ENCODE peak calls at places on chromosomes 11 and 22, in six cellular contexts. E is IMR-90; L is effector CD4-positive, alpha-beta T cell; T is naive thymus-derived CD8-positive, alpha-beta T cell; H is H7; Q is A549. B is an unnamed sample.

GRCh38 chr11:73334244-73335203 is 26.4 kb downstream of the ARHGEF17 start:
- DNase-seq in L (no peak), T (no peak), Q (peak; percentile 83), H (no peak), E (peak; percentile 91), B (peak; percentile 93)

GRCh38 chr11:16456366-16456765 is 100.0 kb upstream of the SOX6 start:
- DNase-seq in Q (no peak), H (no peak), T (no peak), L (no peak), E (peak; percentile 11), B (no peak)

GRCh38 chr11:102564110-102564509 is 33.6 kb upstream of the MMP7 start:
- DNase-seq in Q (peak; percentile 64), T (no peak), H (no peak), E (peak; percentile 88), L (no peak), B (peak; percentile 80)

GRCh38 chr22:31626427-31627150 is 35.4 kb downstream of the PISD start:
- DNase-seq in H (no peak), T (no peak), L (no peak), E (no peak), Q (no peak), B (no peak)

GRCh38 chr22:32649515-32650200 is 151.8 kb upstream of the TIMP3 start:
- DNase-seq in T (no peak), Q (no peak), L (no peak), E (peak; percentile 81), H (no peak), B (peak; percentile 95)

GRCh38 chr11:47357985-47358730 is 5.7 kb upstream of the MYBPC3 start:
- DNase-seq in Q (no peak), T (no peak), E (no peak), H (no peak), L (no peak), B (no peak)

GRCh38 chr11:118910309-118911112 is 15.2 kb downstream of the BCL9L start:
- DNase-seq in Q (no peak), E (peak; percentile 92), T (no peak), L (peak; percentile 61), H (peak; percentile 94), B (peak; percentile 97)

GRCh38 chr22:36365020-36365411 is 22.8 kb downstream of the MYH9 start:
- DNase-seq in Q (peak; percentile 75), T (peak; percentile 86), L (peak; percentile 92), E (peak; percentile 99), H (no peak), B (peak; percentile 96)

GRCh38 chr11:33898957-33899356 is 7.1 kb upstream of the LMO2 start:
- DNase-seq in T (no peak), H (no peak), Q (no peak), E (no peak), L (no peak), B (no peak)

GRCh38 chr22:44351685-44352377 is 39.1 kb upstream of the SHISAL1 start:
- DNase-seq in L (no peak), Q (peak; percentile 38), E (peak; percentile 95), T (no peak), H (peak; percentile 74), B (peak; percentile 85)

GRCh38 chr11:71482216-71482615 is 29.2 kb downstream of the NADSYN1 start:
- DNase-seq in Q (no peak), T (no peak), H (no peak), L (no peak), E (no peak), B (no peak)

GRCh38 chr11:108135845-108136599 is 14.7 kb downstream of the ACAT1 start:
- DNase-seq in H (no peak), T (no peak), E (peak; percentile 10), L (no peak), Q (no peak), B (peak; percentile 21)

GRCh38 chr11:95068549-95068948 is 1.8 kb downstream of the SRSF8 start:
- DNase-seq in H (no peak), L (peak; percentile 62), Q (peak; percentile 53), E (peak; percentile 87), T (peak; percentile 65), B (peak; percentile 94)

GRCh38 chr11:2267871-2268825 is 2.2 kb downstream of the ASCL2 start:
- DNase-seq in L (no peak), T (no peak), Q (no peak), E (no peak), H (peak; percentile 62), B (no peak)

GRCh38 chr22:49229483-49230193 is 598.0 kb downstream of the BRD1 start:
- DNase-seq in Q (no peak), E (no peak), T (no peak), H (no peak), L (no peak), B (no peak)

GRCh38 chr22:44091021-44091721 is 67.1 kb downstream of the PARVB start:
- DNase-seq in E (no peak), H (peak; percentile 76), L (no peak), Q (peak; percentile 32), T (peak; percentile 29), B (peak; percentile 6)

GRCh38 chr11:131644204-131644603 is 273.8 kb downstream of the NTM start:
- DNase-seq in Q (no peak), H (no peak), L (no peak), E (no peak), T (no peak), B (no peak)

GRCh38 chr11:44518968-44519550 is 46.4 kb upstream of the CD82 start:
- DNase-seq in Q (no peak), H (no peak), T (no peak), L (no peak), E (no peak), B (no peak)

GRCh38 chr11:111303476-111303875 is 5.1 kb downstream of the POU2AF3 start:
- DNase-seq in H (no peak), L (no peak), T (no peak), Q (peak; percentile 11), E (no peak), B (no peak)

GRCh38 chr11:9789919-9790318 is 126.0 kb downstream of the SWAP70 start:
- DNase-seq in T (no peak), Q (no peak), L (no peak), E (no peak), H (no peak), B (no peak)

GRCh38 chr11:20671856-20672546 is 2.6 kb downstream of the NELL1 start:
- DNase-seq in E (no peak), H (peak; percentile 29), Q (peak; percentile 31), T (no peak), L (no peak), B (peak; percentile 8)